ENCODE peak calls at places on chromosomes 5 and 9, in four cellular contexts. J, L, A and B are unnamed samples. For H3K9me3, the result is how much of the 10 kb centered on the place peaks cover.

GRCh38 chr9:5315187-5315923 is 10.8 kb upstream of the RLN2 start:
- DNase-seq in J (no peak), L (no peak), A (no peak), B (no peak)

GRCh38 chr5:26430323-26430722 is 608.1 kb downstream of the CDH9 start:
- DNase-seq in J (no peak), L (no peak), A (no peak), B (no peak)

GRCh38 chr5:174381241-174381640 is 335.7 kb downstream of the NSG2 start:
- DNase-seq in J (no peak), L (no peak), A (no peak), B (no peak)

GRCh38 chr9:113479150-113479761 is 15.7 kb downstream of the RGS3 start:
- DNase-seq in J (no peak), L (peak), A (no peak), B (no peak)

GRCh38 chr9:94860678-94861588 is 134.4 kb downstream of the AOPEP start:
- DNase-seq in J (peak), L (peak), A (no peak), B (peak)

GRCh38 chr9:132791699-132792240 is 86.3 kb downstream of the AK8 start:
- DNase-seq in J (no peak), L (no peak), A (no peak), B (no peak)

GRCh38 chr9:91223000-91223399 is 138.7 kb downstream of the AUH start:
- DNase-seq in J (no peak), L (no peak), A (no peak), B (no peak)

GRCh38 chr9:135883410-135884089 is 23.8 kb downstream of the CAMSAP1 start:
- DNase-seq in J (no peak), L (no peak), A (no peak), B (no peak)

GRCh38 chr9:128091144-128091543 is 23.1 kb downstream of the SLC25A25 start:
- DNase-seq in J (peak), L (peak), A (no peak), B (peak)

GRCh38 chr5:53971096-53971495 is 339.3 kb downstream of the ARL15 start:
- DNase-seq in J (no peak), L (no peak), A (no peak), B (no peak)

GRCh38 chr5:25568294-25568693 is 923.5 kb upstream of the CDH10 start:
- DNase-seq in J (no peak), L (no peak), A (no peak), B (no peak)

GRCh38 chr9:114098660-114099522 is at the start of gene KIF12:
- DNase-seq in J (no peak), L (no peak), A (no peak), B (no peak)

GRCh38 chr5:74945561-74946165 is 79.5 kb upstream of the FAM169A start:
- DNase-seq in J (no peak), L (no peak), A (no peak), B (no peak)

GRCh38 chr5:150879358-150879757 is 25.4 kb downstream of the ZNF300 start:
- DNase-seq in J (no peak), L (no peak), A (no peak), B (no peak)
- H3K9me3 ChIP-seq in J (under half), L (under half), A (under half), B (under half)

DNA sequence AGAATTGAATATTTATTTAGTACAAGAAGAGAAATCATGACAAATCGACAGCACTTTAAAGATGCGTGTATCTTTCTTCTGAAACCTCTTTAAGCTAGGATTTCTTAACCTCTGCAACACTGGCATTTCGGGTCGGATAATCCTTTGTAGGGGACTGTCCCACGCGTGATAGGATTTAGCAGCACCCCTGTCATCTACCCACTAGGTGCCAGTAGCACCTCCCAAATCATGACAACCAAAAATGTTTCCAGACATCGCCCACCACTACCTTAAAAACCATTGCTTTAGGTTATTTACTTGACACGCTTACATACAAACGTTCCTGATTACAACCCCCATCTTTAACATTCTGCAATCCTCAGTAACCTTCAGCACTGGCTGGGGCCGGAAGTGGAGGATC is 223.1 kb downstream of the TRIM32 start:
- DNase-seq in J (no peak), L (no peak), A (no peak), B (no peak)
- TF ChIP-seq CTCF in J (no peak), L (no peak), A (no peak), B (peak)

DNA sequence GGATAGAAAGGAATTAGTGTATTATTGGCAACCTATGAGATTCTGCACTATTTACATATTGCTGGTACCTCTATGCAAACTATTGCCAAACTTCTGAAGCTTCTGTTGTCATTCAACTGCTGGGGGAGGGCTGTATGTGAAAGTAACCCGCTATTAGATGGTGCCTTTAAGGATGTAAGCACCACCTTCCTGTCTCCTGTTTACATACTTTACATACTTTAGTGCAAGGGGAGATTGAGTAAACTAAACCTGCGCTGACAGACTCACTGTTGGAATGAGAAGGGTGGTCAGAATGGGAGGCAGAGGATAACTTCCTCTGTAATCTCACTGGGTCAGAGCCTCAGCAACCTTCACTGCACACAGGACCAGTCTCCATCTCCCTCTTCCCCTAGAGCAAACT is 123.8 kb downstream of the NR3C1 start:
- DNase-seq in J (peak), L (no peak), A (no peak), B (peak)
- H3K27ac ChIP-seq in J (no peak), L (no peak), A (no peak), B (no peak)

GRCh38 chr9:81420024-81420423 is 269.3 kb downstream of the TLE1 start:
- DNase-seq in J (no peak), L (no peak), A (no peak), B (no peak)

GRCh38 chr9:81424431-81424830 is 264.9 kb downstream of the TLE1 start:
- DNase-seq in J (no peak), L (no peak), A (no peak), B (no peak)

GRCh38 chr9:81427870-81428269 is 261.5 kb downstream of the TLE1 start:
- DNase-seq in J (no peak), L (no peak), A (no peak), B (no peak)

GRCh38 chr9:81417885-81418284 is 271.5 kb downstream of the TLE1 start:
- DNase-seq in J (no peak), L (peak), A (no peak), B (no peak)

GRCh38 chr9:81423589-81424326 is 265.6 kb downstream of the TLE1 start:
- DNase-seq in J (no peak), L (peak), A (no peak), B (no peak)
- H3K9me3 ChIP-seq in J (under half), L (under half), A (under half), B (under half)

GRCh38 chr5:65760504-65761275 is 38.7 kb downstream of the NLN start:
- DNase-seq in J (peak), L (peak), A (no peak), B (no peak)
- TF ChIP-seq CTCF in J (peak), L (no peak), A (no peak), B (peak)

GRCh38 chr5:169273881-169274280 is 27.1 kb downstream of the SLIT3 start:
- DNase-seq in J (no peak), L (no peak), A (no peak), B (no peak)
- H3K27ac ChIP-seq in J (no peak), L (no peak), A (no peak), B (no peak)

DNA sequence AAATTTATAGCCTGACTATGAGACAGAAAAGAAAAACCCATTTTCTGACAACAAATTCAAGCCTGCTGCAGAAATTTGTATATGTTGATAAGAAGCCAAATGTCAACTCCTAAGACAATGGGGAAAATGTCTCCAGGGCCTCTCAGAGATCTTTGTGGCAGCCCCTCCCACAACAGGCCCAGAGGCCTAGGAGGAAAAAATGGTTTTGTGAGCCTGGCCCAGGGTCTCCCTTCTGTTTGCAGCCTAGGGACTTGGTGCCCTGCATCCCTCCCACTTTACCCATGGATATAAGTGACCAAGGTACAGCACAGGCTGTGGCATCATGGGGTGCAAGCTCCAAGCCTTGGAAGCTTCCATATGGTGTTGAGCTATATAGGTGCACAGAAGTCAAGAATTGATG is 740.2 kb downstream of the SEMA5A start:
- DNase-seq in J (no peak), L (no peak), A (no peak), B (no peak)
- H3K9me3 ChIP-seq in J (under half), L (under half), A (under half), B (under half)